ENCODE peak calls at places on chromosome 4, in eight cellular contexts. A is EH; T is ACHN; C is adipocyte; S is stimulated activated CD4-positive, alpha-beta T cell treated with anti-CD3 and anti-CD28 coated beads, Interleukin-4, amount 100 ng/mL, for 48 hours; Z is body of pancreas; P is endodermal cell; L is hippocampal formation. Y is an unnamed sample.

GRCh38 chr4:186554890-186555827 is at the start of gene MTNR1A:
- DNase-seq in A (no peak), T (no peak), C (peak), S (no peak), Z (peak), P (peak), L (no peak), Y (no peak)

GRCh38 chr4:92634891-92635290 is 331.1 kb downstream of the GRID2 start:
- DNase-seq in A (no peak), T (no peak), C (no peak), S (no peak), Z (no peak), P (no peak), L (peak), Y (no peak)

GRCh38 chr4:144353240-144353639 is 212.7 kb upstream of the GYPA start:
- DNase-seq in A (no peak), T (no peak), C (no peak), S (no peak), Z (no peak), P (peak), L (no peak), Y (no peak)

GRCh38 chr4:164866817-164867490 is 10.0 kb upstream of the APELA start:
- DNase-seq in A (no peak), T (no peak), C (no peak), S (no peak), Z (no peak), P (peak), L (no peak), Y (no peak)

GRCh38 chr4:4656977-4657376 is 115.1 kb upstream of the STX18 start:
- DNase-seq in A (no peak), T (no peak), C (no peak), S (no peak), Z (no peak), P (no peak), L (no peak), Y (no peak)

GRCh38 chr4:5638976-5639375 is 69.4 kb downstream of the EVC2 start:
- DNase-seq in A (peak), T (no peak), C (peak), S (no peak), Z (no peak), P (no peak), L (no peak), Y (no peak)

GRCh38 chr4:75011131-75011795 is 78.3 kb downstream of the PARM1 start:
- DNase-seq in A (no peak), T (no peak), C (no peak), S (no peak), Z (no peak), P (no peak), L (no peak), Y (no peak)

GRCh38 chr4:3458371-3458770 is 4.7 kb upstream of the DOK7 start:
- DNase-seq in A (no peak), T (no peak), C (no peak), S (no peak), Z (no peak), P (no peak), L (no peak), Y (no peak)

GRCh38 chr4:73257995-73258667 is 467 bp downstream of the ANKRD17 start:
- DNase-seq in A (peak), T (peak), C (peak), S (peak), Z (peak), P (no peak), L (no peak), Y (no peak)

GRCh38 chr4:138499627-138500026 is 257.5 kb upstream of the SLC7A11 start:
- DNase-seq in A (no peak), T (no peak), C (no peak), S (no peak), Z (peak), P (peak), L (no peak), Y (no peak)

GRCh38 chr4:9825049-9825448 is 43.6 kb downstream of the DRD5 start:
- DNase-seq in A (no peak), T (no peak), C (no peak), S (no peak), Z (no peak), P (no peak), L (no peak), Y (no peak)

GRCh38 chr4:89111833-89112563 is 665 bp downstream of the TIGD2 start:
- DNase-seq in A (peak), T (peak), C (peak), S (no peak), Z (no peak), P (no peak), L (no peak), Y (no peak)

GRCh38 chr4:5809216-5809776 is 83.6 kb downstream of the CRMP1 start:
- DNase-seq in A (no peak), T (no peak), C (no peak), S (no peak), Z (no peak), P (no peak), L (no peak), Y (no peak)

GRCh38 chr4:27861802-27862201 is 1001.2 kb downstream of the STIM2 start:
- DNase-seq in A (peak), T (no peak), C (peak), S (no peak), Z (no peak), P (no peak), L (no peak), Y (no peak)

GRCh38 chr4:55409468-55410171 is 13.9 kb downstream of the TMEM165 start:
- DNase-seq in A (peak), T (no peak), C (peak), S (no peak), Z (no peak), P (peak), L (peak), Y (no peak)

GRCh38 chr4:14375816-14376215 is 626.5 kb upstream of the CPEB2 start:
- DNase-seq in A (peak), T (no peak), C (peak), S (no peak), Z (no peak), P (no peak), L (no peak), Y (no peak)

GRCh38 chr4:158065176-158065575 is 107.6 kb downstream of the GASK1B start:
- DNase-seq in A (peak), T (peak), C (no peak), S (no peak), Z (no peak), P (peak), L (no peak), Y (no peak)

GRCh38 chr4:122346036-122346435 is 32.8 kb upstream of the ADAD1 start:
- DNase-seq in A (peak), T (no peak), C (no peak), S (no peak), Z (no peak), P (no peak), L (no peak), Y (no peak)

GRCh38 chr4:60133414-60133813 is 1066.7 kb upstream of the ADGRL3 start:
- DNase-seq in A (no peak), T (no peak), C (peak), S (no peak), Z (no peak), P (no peak), L (no peak), Y (no peak)

GRCh38 chr4:73411731-73412414 is 7.8 kb downstream of the ALB start:
- DNase-seq in A (no peak), T (no peak), C (no peak), S (no peak), Z (no peak), P (no peak), L (no peak), Y (no peak)

GRCh38 chr4:42655921-42656735 is 777 bp downstream of the ATP8A1 start:
- DNase-seq in A (peak), T (peak), C (peak), S (peak), Z (peak), P (peak), L (peak), Y (no peak)

GRCh38 chr4:6109842-6110560 is 90.3 kb downstream of the JAKMIP1 start:
- DNase-seq in A (no peak), T (no peak), C (no peak), S (no peak), Z (peak), P (peak), L (no peak), Y (no peak)

GRCh38 chr4:94202769-94203168 is 4.9 kb upstream of the SMARCAD1 start:
- DNase-seq in A (no peak), T (no peak), C (no peak), S (no peak), Z (no peak), P (no peak), L (no peak), Y (no peak)

GRCh38 chr4:7403001-7403400 is 31.7 kb downstream of the PSAPL1 start:
- DNase-seq in A (no peak), T (no peak), C (no peak), S (no peak), Z (peak), P (peak), L (no peak), Y (no peak)

GRCh38 chr4:69881173-69881773 is 21.3 kb upstream of the SULT1E1 start:
- DNase-seq in A (peak), T (peak), C (peak), S (no peak), Z (peak), P (no peak), L (peak), Y (no peak)

GRCh38 chr4:142645478-142646108 is 200.5 kb downstream of the INPP4B start:
- DNase-seq in A (no peak), T (no peak), C (no peak), S (no peak), Z (no peak), P (no peak), L (no peak), Y (no peak)